ENCODE peak calls at places on chromosomes 5 and 9, in four cellular contexts. L is GM12878; X is EH; U is stimulated activated CD4-positive, alpha-beta T cell treated with anti-CD3 and anti-CD28 coated beads, Interleukin-4, amount 100 ng/mL, for 1 hour. C is an unnamed sample.

GRCh38 chr9:8429768-8430167 is 630.2 kb upstream of the DMAC1 start:
- DNase-seq in L (no peak), X (no peak), U (no peak), C (no peak)

GRCh38 chr5:106843812-106844416 is 826.8 kb downstream of the EFNA5 start:
- DNase-seq in L (no peak), X (no peak), U (no peak), C (no peak)

GRCh38 chr5:125006011-125006685 is 259.7 kb upstream of the ZNF608 start:
- DNase-seq in L (peak; percentile 71), X (no peak), U (no peak), C (no peak)

GRCh38 chr9:31790720-31791119 is 593.7 kb upstream of the ACO1 start:
- DNase-seq in L (no peak), X (no peak), U (no peak), C (no peak)

GRCh38 chr5:155905359-155905758 is 421.6 kb upstream of the SGCD start:
- DNase-seq in L (no peak), X (peak; percentile 60), U (no peak), C (peak; percentile 79)

GRCh38 chr9:113597390-113598241 is 134.1 kb downstream of the RGS3 start:
- DNase-seq in L (no peak), X (no peak), U (no peak), C (no peak)

GRCh38 chr5:72622152-72622760 is 115.0 kb upstream of the ZNF366 start:
- DNase-seq in L (no peak), X (peak; percentile 37), U (no peak), C (no peak)

GRCh38 chr9:5326893-5327548 is 12.7 kb downstream of the RLN1 start:
- DNase-seq in L (no peak), X (no peak), U (no peak), C (no peak)

GRCh38 chr9:107635137-107635802 is 145.7 kb upstream of the KLF4 start:
- DNase-seq in L (no peak), X (peak; percentile 46), U (no peak), C (no peak)

GRCh38 chr5:132770476-132771159 is 6.4 kb downstream of the SEPTIN8 start:
- DNase-seq in L (no peak), X (peak; percentile 27), U (no peak), C (no peak)

GRCh38 chr5:72815580-72816296 is 723 bp upstream of the TNPO1 start:
- DNase-seq in L (no peak), X (no peak), U (no peak), C (no peak)

GRCh38 chr5:179438041-179438441 is 92.8 kb upstream of the ADAMTS2 start:
- DNase-seq in L (no peak), X (no peak), U (no peak), C (no peak)

GRCh38 chr9:130348881-130349280 is 83.3 kb downstream of the HMCN2 start:
- DNase-seq in L (no peak), X (no peak), U (no peak), C (no peak)

GRCh38 chr9:80369641-80370040 is 797.9 kb downstream of the TLE4 start:
- DNase-seq in L (no peak), X (no peak), U (no peak), C (no peak)

GRCh38 chr9:96856363-96857286 is 2.3 kb upstream of the ZNF782 start:
- DNase-seq in L (peak; percentile 34), X (peak; percentile 76), U (peak; percentile 71), C (no peak)

GRCh38 chr9:126722922-126723806 is 81.7 kb upstream of the ZBTB43 start:
- DNase-seq in L (no peak), X (peak; percentile 29), U (peak; percentile 72), C (no peak)

GRCh38 chr5:137617806-137618205 is 118.1 kb downstream of the KLHL3 start:
- DNase-seq in L (no peak), X (peak; percentile 84), U (no peak), C (no peak)

GRCh38 chr9:114864471-114864870 is 58.6 kb upstream of the TNFSF15 start:
- DNase-seq in L (no peak), X (no peak), U (no peak), C (no peak)

GRCh38 chr5:33829430-33829829 is 62.4 kb downstream of the ADAMTS12 start:
- DNase-seq in L (no peak), X (no peak), U (no peak), C (no peak)

GRCh38 chr9:137406876-137407589 is 15.9 kb downstream of the EXD3 start:
- DNase-seq in L (no peak), X (peak; percentile 64), U (peak; percentile 71), C (peak; percentile 23)

GRCh38 chr5:122419195-122419894 is 107.3 kb downstream of the SNCAIP start:
- DNase-seq in L (no peak), X (no peak), U (no peak), C (no peak)

GRCh38 chr5:116942622-116943021 is 368.0 kb upstream of the SEMA6A start:
- DNase-seq in L (no peak), X (peak; percentile 1), U (no peak), C (peak; percentile 5)

GRCh38 chr9:35757527-35758275 is 3.6 kb upstream of the MSMP start:
- DNase-seq in L (no peak), X (peak; percentile 12), U (no peak), C (no peak)

GRCh38 chr5:763998-764781 is 20.3 kb downstream of the ZDHHC11B start:
- DNase-seq in L (no peak), X (no peak), U (no peak), C (no peak)

GRCh38 chr5:124606116-124606515 is 140.3 kb downstream of the ZNF608 start:
- DNase-seq in L (no peak), X (no peak), U (no peak), C (no peak)

GRCh38 chr5:79835220-79835714 is 145.6 kb downstream of the CMYA5 start:
- DNase-seq in L (no peak), X (no peak), U (no peak), C (no peak)

GRCh38 chr9:34982352-34982751 is 7.2 kb upstream of the DNAJB5 start:
- DNase-seq in L (no peak), X (no peak), U (no peak), C (no peak)

GRCh38 chr9:15295761-15296405 is 11.1 kb downstream of the TTC39B start:
- DNase-seq in L (peak; percentile 26), X (peak; percentile 82), U (no peak), C (peak; percentile 42)

C was measured in GM04504.